ENCODE peak calls at places on chromosomes 6 and 20, in four cellular contexts. I is MM.1S, F is heart left ventricle, G is lower lobe of right lung. O is an unnamed sample.

GRCh38 chr6:157443066-157443800 is 62.2 kb downstream of the ZDHHC14 start:
- DNase-seq in G (no peak), F (no peak), I (peak; percentile 67), O (no peak)

GRCh38 chr20:41185013-41185757 is 47.8 kb downstream of the PLCG1 start:
- DNase-seq in F (peak; percentile 60), I (no peak), G (peak; percentile 29), O (no peak)

GRCh38 chr20:31967830-31968249 is at the start of gene XKR7:
- DNase-seq in G (peak; percentile 50), I (no peak), F (no peak), O (no peak)

GRCh38 chr6:16511048-16511660 is 250.1 kb downstream of the ATXN1 start:
- DNase-seq in G (no peak), I (no peak), F (no peak), O (no peak)

GRCh38 chr6:163756079-163756478 is 341.6 kb downstream of the QKI start:
- DNase-seq in G (no peak), I (peak; percentile 51), F (no peak), O (no peak)

GRCh38 chr6:79421707-79422484 is 115.3 kb downstream of the LCA5 start:
- DNase-seq in I (no peak), G (no peak), F (no peak), O (no peak)

GRCh38 chr20:62323146-62323979 is 20.6 kb downstream of the ADRM1 start:
- DNase-seq in I (no peak), F (no peak), G (no peak), O (no peak)

GRCh38 chr6:31058128-31058894 is 48.0 kb downstream of the MUC22 start:
- DNase-seq in G (no peak), F (no peak), I (no peak), O (no peak)

GRCh38 chr20:25738198-25738597 is 41.5 kb upstream of the ZNF337 start:
- DNase-seq in F (no peak), G (no peak), I (no peak), O (no peak)

GRCh38 chr20:17646901-17647301 is 35.1 kb downstream of the RRBP1 start:
- DNase-seq in G (peak; percentile 35), I (no peak), F (peak; percentile 14), O (peak; percentile 39)

GRCh38 chr6:37135835-37136694 is 33.9 kb upstream of the PIM1 start:
- DNase-seq in I (no peak), G (no peak), F (no peak), O (no peak)
- H3K4me1 ChIP-seq in I (peaks cover 1% of the 10 kb centered on the region), G (peaks cover 47% of the 10 kb centered on the region), F (peaks cover 5% of the 10 kb centered on the region), O (peaks cover 44% of the 10 kb centered on the region)

GRCh38 chr6:144327081-144327480 is 41.9 kb downstream of the UTRN start:
- DNase-seq in I (no peak), G (no peak), F (no peak), O (no peak)

GRCh38 chr6:144321839-144322591 is 36.9 kb downstream of the UTRN start:
- DNase-seq in G (no peak), F (no peak), I (no peak), O (no peak)

GRCh38 chr6:144330017-144330416 is 44.9 kb downstream of the UTRN start:
- DNase-seq in I (no peak), F (no peak), G (no peak), O (no peak)

GRCh38 chr6:144320746-144321145 is 35.6 kb downstream of the UTRN start:
- DNase-seq in F (no peak), G (no peak), I (no peak), O (no peak)

GRCh38 chr6:144325232-144325631 is 40.1 kb downstream of the UTRN start:
- DNase-seq in F (no peak), I (no peak), G (no peak), O (no peak)
- H3K4me1 ChIP-seq in F (peaks cover 23% of the 10 kb centered on the region), I (no peaks in the 10 kb centered on the region), G (peaks cover 56% of the 10 kb centered on the region), O (peaks cover 50% of the 10 kb centered on the region)

GRCh38 chr6:15351631-15352030 is 105.8 kb downstream of the JARID2 start:
- DNase-seq in F (no peak), I (no peak), G (no peak), O (no peak)

GRCh38 chr6:15352229-15352628 is 106.4 kb downstream of the JARID2 start:
- DNase-seq in F (no peak), I (no peak), G (no peak), O (no peak)

GRCh38 chr6:15355683-15356099 is 109.8 kb downstream of the JARID2 start:
- DNase-seq in G (no peak), I (no peak), F (no peak), O (no peak)

GRCh38 chr6:15350386-15351083 is 104.7 kb downstream of the JARID2 start:
- DNase-seq in F (no peak), I (no peak), G (no peak), O (no peak)

DNA sequence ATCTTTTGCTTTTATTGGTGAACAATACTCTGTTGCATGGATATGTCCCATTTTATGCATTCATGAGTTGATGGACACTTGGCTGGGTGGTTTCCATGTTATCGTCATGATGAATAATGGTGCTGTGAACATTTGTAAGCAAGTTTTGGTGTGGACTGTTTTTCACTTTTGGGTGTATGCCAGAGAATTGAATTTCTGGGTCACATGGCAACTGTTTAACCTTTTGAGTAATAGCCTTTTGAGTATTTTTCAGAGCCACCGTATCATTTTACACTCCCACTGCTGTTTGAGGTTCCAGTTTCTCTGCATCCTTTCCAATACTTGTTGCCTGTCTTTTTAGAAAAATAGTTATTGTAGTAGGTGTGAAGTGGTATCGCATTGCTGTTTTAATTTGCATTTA is 107.0 kb downstream of the JARID2 start:
- DNase-seq in F (no peak), G (no peak), I (no peak), O (no peak)
- H3K4me1 ChIP-seq in F (peaks cover 17% of the 10 kb centered on the region), G (peaks cover 41% of the 10 kb centered on the region), I (no peaks in the 10 kb centered on the region), O (peaks cover 25% of the 10 kb centered on the region)

DNA sequence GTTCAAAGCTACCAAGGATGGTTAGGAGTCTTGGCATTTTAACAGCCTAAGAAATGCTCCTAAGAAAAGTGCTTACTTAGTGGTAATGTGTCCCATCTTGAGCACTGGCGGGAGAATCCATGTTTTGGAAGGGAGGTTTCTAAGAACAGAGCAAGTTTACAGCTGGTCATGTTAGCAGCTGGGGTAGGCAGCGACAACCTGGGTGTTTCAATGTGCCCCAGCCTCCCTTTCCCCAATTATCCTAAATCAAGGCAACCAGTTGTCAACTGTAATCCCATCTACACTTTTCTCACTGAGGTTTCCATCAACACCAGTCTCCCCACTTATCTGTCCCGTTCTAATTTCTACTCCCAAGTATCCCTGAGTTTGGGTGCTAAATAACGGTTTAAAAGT is 1.7 kb upstream of the JAG1 start:
- DNase-seq in I (no peak), F (no peak), G (no peak), O (no peak)
- H3K4me1 ChIP-seq in I (peaks cover 7% of the 10 kb centered on the region), F (no peaks in the 10 kb centered on the region), G (peaks cover 10% of the 10 kb centered on the region), O (peaks cover 6% of the 10 kb centered on the region)

DNA sequence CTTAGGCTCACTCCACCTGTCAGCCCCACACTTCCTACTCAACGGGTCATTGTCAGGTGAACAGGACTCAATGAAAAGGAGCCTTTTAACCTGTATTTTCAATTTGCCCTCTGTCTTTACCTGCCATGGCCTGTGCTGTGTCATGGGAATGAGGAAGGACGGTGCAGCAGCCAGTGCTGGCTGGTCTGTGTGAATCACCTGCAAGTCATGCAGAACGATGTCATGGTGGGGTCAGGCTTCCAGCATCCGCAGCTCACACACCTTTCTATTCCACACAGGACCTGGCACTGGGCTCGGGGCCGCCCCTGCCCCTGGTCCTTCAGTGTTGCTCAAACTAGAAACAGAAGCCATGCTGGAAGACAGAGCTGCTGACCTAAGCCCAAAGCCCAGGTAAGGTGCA is 188.7 kb upstream of the GMDS start:
- DNase-seq in I (no peak), F (no peak), G (no peak), O (no peak)
- H3K4me1 ChIP-seq in I (no peaks in the 10 kb centered on the region), F (no peaks in the 10 kb centered on the region), G (no peaks in the 10 kb centered on the region), O (no peaks in the 10 kb centered on the region)

GRCh38 chr20:831251-831650 is 2.3 kb upstream of the FAM110A start:
- DNase-seq in G (no peak), I (no peak), F (no peak), O (no peak)
- H3K4me1 ChIP-seq in G (peaks cover 60% of the 10 kb centered on the region), I (peaks cover 24% of the 10 kb centered on the region), F (peaks cover 8% of the 10 kb centered on the region), O (peaks cover 30% of the 10 kb centered on the region)

O was measured in upper lobe of right lung.